ENCODE peak calls at places on chromosomes 5 and 9, in seven cellular contexts. N is RWPE1; B is pancreas; G is foreskin keratinocyte; T is suprapubic skin; P is K562; F is CD8-positive, alpha-beta T cell. Y is an unnamed sample.

GRCh38 chr5:79834420-79835219 is 145.0 kb downstream of the CMYA5 start:
- DNase-seq in T (peak; percentile 66), B (peak; percentile 19), G (no peak), N (no peak), F (no peak), P (no peak), Y (no peak)

GRCh38 chr5:4905674-4906528 is 234.2 kb upstream of the ADAMTS16 start:
- DNase-seq in T (peak; percentile 85), P (peak; percentile 25), N (no peak), F (no peak), G (no peak), B (peak; percentile 11), Y (no peak)

GRCh38 chr5:168779333-168779732 is 200.2 kb upstream of the PANK3 start:
- DNase-seq in B (no peak), G (no peak), F (no peak), N (no peak), T (no peak), P (no peak), Y (no peak)

GRCh38 chr5:98064118-98064517 is 709.3 kb upstream of the RGMB start:
- DNase-seq in T (no peak), B (no peak), N (no peak), F (no peak), G (no peak), P (no peak), Y (no peak)

GRCh38 chr5:115309751-115310370 is 13.4 kb upstream of the CCDC112 start:
- DNase-seq in G (peak; percentile 56), B (no peak), T (no peak), F (no peak), N (peak; percentile 65), P (peak; percentile 15), Y (no peak)

GRCh38 chr9:77712533-77713130 is 64.5 kb upstream of the GNA14 start:
- DNase-seq in G (peak; percentile 92), F (no peak), T (no peak), N (peak; percentile 43), B (no peak), P (no peak), Y (no peak)

GRCh38 chr9:136482046-136482792 is 621 bp downstream of the SEC16A start:
- DNase-seq in T (no peak), F (no peak), P (no peak), B (no peak), N (peak; percentile 61), G (peak; percentile 20), Y (no peak)

GRCh38 chr5:172694061-172694460 is 53.0 kb downstream of the NEURL1B start:
- DNase-seq in F (no peak), P (no peak), B (no peak), N (no peak), T (no peak), G (no peak), Y (no peak)

GRCh38 chr9:116144038-116144437 is 9.6 kb upstream of the PAPPA start:
- DNase-seq in N (peak; percentile 57), T (no peak), F (no peak), G (peak; percentile 84), B (no peak), P (no peak), Y (no peak)

GRCh38 chr5:141651728-141652105 is 499 bp upstream of the FCHSD1 start:
- DNase-seq in T (no peak), B (no peak), N (peak; percentile 61), F (no peak), P (no peak), G (peak; percentile 17), Y (no peak)

GRCh38 chr9:108434036-108434435 is 421.8 kb downstream of the ACTL7B start:
- DNase-seq in N (no peak), P (no peak), T (no peak), F (no peak), G (no peak), B (no peak), Y (no peak)

GRCh38 chr5:175853573-175854230 is 17.7 kb upstream of the CPLX2 start:
- DNase-seq in P (no peak), G (no peak), B (no peak), N (no peak), T (no peak), F (no peak), Y (no peak)

GRCh38 chr9:37426846-37427245 is 4.3 kb downstream of the GRHPR start:
- DNase-seq in B (no peak), P (no peak), G (no peak), N (no peak), T (no peak), F (no peak), Y (no peak)

GRCh38 chr5:115452791-115453190 is 91.8 kb downstream of the FEM1C start:
- DNase-seq in P (no peak), B (no peak), N (no peak), G (no peak), T (no peak), F (no peak), Y (no peak)

GRCh38 chr9:83572524-83572923 is 34.3 kb upstream of the FRMD3 start:
- DNase-seq in F (no peak), T (no peak), G (no peak), N (no peak), B (no peak), P (no peak), Y (no peak)

GRCh38 chr9:37963936-37964739 is 60.2 kb upstream of the SLC25A51 start:
- DNase-seq in N (peak; percentile 66), B (peak; percentile 83), T (no peak), F (no peak), P (no peak), G (peak; percentile 64), Y (peak; percentile 67)

GRCh38 chr9:133114886-133115603 is 6.0 kb downstream of the RALGDS start:
- DNase-seq in G (no peak), F (no peak), B (no peak), P (no peak), T (no peak), N (no peak), Y (peak; percentile 52)

GRCh38 chr9:113941056-113941455 is 64.9 kb downstream of the ZNF618 start:
- DNase-seq in G (no peak), N (no peak), F (no peak), T (no peak), P (no peak), B (no peak), Y (no peak)

GRCh38 chr5:127958421-127959011 is 125.0 kb upstream of the SLC12A2 start:
- DNase-seq in G (no peak), P (no peak), B (no peak), N (no peak), T (no peak), F (no peak), Y (no peak)

GRCh38 chr5:142937265-142937877 is 167.2 kb downstream of the ARHGAP26 start:
- DNase-seq in B (no peak), G (no peak), P (no peak), F (no peak), N (no peak), T (no peak), Y (no peak)

GRCh38 chr5:26690511-26690910 is 347.9 kb downstream of the CDH9 start:
- DNase-seq in P (no peak), G (no peak), B (no peak), F (no peak), T (no peak), N (no peak), Y (no peak)

GRCh38 chr5:161094411-161094810 is 242.4 kb upstream of the ATP10B start:
- DNase-seq in N (no peak), F (no peak), B (no peak), P (no peak), T (no peak), G (peak; percentile 20), Y (no peak)

GRCh38 chr9:127455299-127455992 is 4.1 kb downstream of the LRSAM1 start:
- DNase-seq in F (peak; percentile 9), G (no peak), B (no peak), T (no peak), P (peak; percentile 43), N (no peak), Y (peak; percentile 63)

GRCh38 chr5:154516475-154516874 is 38.4 kb upstream of the HAND1 start:
- DNase-seq in T (no peak), F (no peak), N (no peak), P (no peak), B (no peak), G (no peak), Y (no peak)

GRCh38 chr9:114988962-114989599 is 58.7 kb upstream of the TNFSF8 start:
- DNase-seq in P (no peak), N (peak; percentile 24), F (no peak), T (no peak), B (no peak), G (peak; percentile 13), Y (no peak)

GRCh38 chr5:67338416-67338815 is 141.8 kb upstream of the CD180 start:
- DNase-seq in P (no peak), T (no peak), B (no peak), F (no peak), N (no peak), G (no peak), Y (no peak)
- TF ChIP-seq CTCF in P (no peak), T (no peak), B (no peak), F (no peak), N (no peak), G (peak; percentile 21), Y (no peak)

GRCh38 chr5:111063709-111064322 is 7.7 kb upstream of the TSLP start:
- DNase-seq in B (no peak), N (peak; percentile 60), P (no peak), G (peak; percentile 66), T (no peak), F (no peak), Y (no peak)

GRCh38 chr5:111066261-111066938 is 5.1 kb upstream of the TSLP start:
- DNase-seq in B (no peak), P (no peak), T (no peak), F (no peak), N (no peak), G (no peak), Y (no peak)

GRCh38 chr5:111058064-111058463 is 13.4 kb upstream of the TSLP start:
- DNase-seq in F (no peak), T (no peak), N (no peak), B (no peak), P (no peak), G (no peak), Y (no peak)

GRCh38 chr5:111060169-111060568 is 11.3 kb upstream of the TSLP start:
- DNase-seq in P (no peak), N (no peak), F (no peak), G (no peak), B (no peak), T (no peak), Y (no peak)

DNA sequence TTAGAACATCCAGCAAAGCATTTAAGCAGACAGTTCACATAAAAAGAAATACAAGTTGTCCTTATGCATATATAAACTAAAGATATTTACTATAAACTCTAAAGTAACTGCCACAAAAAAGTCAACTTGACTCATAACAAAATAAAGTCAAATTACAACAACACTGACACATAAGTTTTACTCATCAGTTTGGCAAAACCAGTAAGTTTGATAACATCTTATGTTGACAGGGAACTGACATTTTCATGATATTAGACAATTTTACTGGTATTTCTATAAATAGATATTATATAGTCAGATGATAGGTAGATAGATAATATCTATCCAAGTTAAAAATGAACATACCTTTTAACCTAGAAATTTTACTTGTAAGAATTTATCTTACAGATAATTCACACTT is 9.9 kb upstream of the TSLP start:
- DNase-seq in B (no peak), N (no peak), P (no peak), F (no peak), T (no peak), G (no peak), Y (no peak)
- H3K27ac ChIP-seq in B (no peak overlapping the region), N (no peak overlapping the region), P (no peak overlapping the region), F (no peak overlapping the region), T (no peak overlapping the region), G (no peak overlapping the region), Y (no peak overlapping the region)

GRCh38 chr5:100623719-100624118 is 88.5 kb downstream of the FAM174A start:
- DNase-seq in P (no peak), N (peak; percentile 42), G (peak; percentile 39), F (no peak), T (no peak), B (no peak), Y (no peak)
- TF ChIP-seq CTCF in P (peak; percentile 49), N (peak; percentile 63), G (peak; percentile 78), F (peak; percentile 56), T (peak; percentile 40), B (no peak), Y (peak; percentile 49)

GRCh38 chr9:6900440-6900883 is 142.7 kb downstream of the KDM4C start:
- DNase-seq in T (no peak), F (no peak), P (no peak), N (no peak), G (no peak), B (no peak), Y (no peak)
- H3K27ac ChIP-seq in T (no peak overlapping the region), F (no peak overlapping the region), P (no peak overlapping the region), N (no peak overlapping the region), G (no peak overlapping the region), B (no peak overlapping the region), Y (no peak overlapping the region)